ENCODE peak calls at places on chromosome 2, in six cellular contexts. C, G, V, Y, Z and X are unnamed samples.

GRCh38 chr2:207670887-207671286 is 40.6 kb upstream of the CCNYL1 start:
- DNase-seq in V (no peak), G (no peak), Y (no peak), C (no peak), Z (no peak), X (no peak)

GRCh38 chr2:23456881-23457760 is 72.1 kb downstream of the KLHL29 start:
- DNase-seq in V (no peak), C (no peak), G (no peak), Y (no peak), Z (no peak), X (no peak)

GRCh38 chr2:185279999-185280398 is 458.6 kb upstream of the FSIP2 start:
- DNase-seq in C (no peak), V (no peak), G (peak; percentile 16), Z (no peak), Y (no peak), X (no peak)

GRCh38 chr2:33275689-33276444 is 200.6 kb upstream of the RASGRP3 start:
- DNase-seq in G (peak; percentile 78), Z (peak; percentile 83), C (peak; percentile 51), Y (no peak), V (no peak), X (no peak)

GRCh38 chr2:240167588-240167880 is 27.1 kb upstream of the OTOS start:
- DNase-seq in G (no peak), C (no peak), V (no peak), Y (no peak), Z (no peak), X (no peak)

GRCh38 chr2:164478205-164478604 is 143.1 kb downstream of the GRB14 start:
- DNase-seq in G (peak; percentile 84), C (no peak), Y (no peak), Z (no peak), V (no peak), X (no peak)

GRCh38 chr2:39504790-39505335 is 67.8 kb upstream of the MAP4K3 start:
- DNase-seq in G (peak; percentile 92), V (no peak), C (peak; percentile 47), Y (no peak), Z (peak; percentile 19), X (no peak)

GRCh38 chr2:27174638-27175037 is 25.8 kb downstream of the TCF23 start:
- DNase-seq in G (no peak), C (no peak), V (no peak), Z (no peak), Y (no peak), X (no peak)

GRCh38 chr2:118858485-118859156 is 11.2 kb upstream of the EN1 start:
- DNase-seq in V (no peak), G (no peak), Y (no peak), Z (no peak), C (no peak), X (no peak)

GRCh38 chr2:96869281-96869823 is 528 bp downstream of the SEMA4C start:
- DNase-seq in V (peak; percentile 72), Z (peak; percentile 84), C (peak; percentile 90), G (peak; percentile 48), Y (no peak), X (peak; percentile 49)

GRCh38 chr2:235028646-235029045 is 76.8 kb downstream of the SH3BP4 start:
- DNase-seq in V (no peak), C (no peak), G (no peak), Y (no peak), Z (no peak), X (no peak)

GRCh38 chr2:207239222-207239674 is 73.5 kb upstream of the KLF7 start:
- DNase-seq in G (no peak), Y (no peak), C (peak; percentile 65), Z (peak; percentile 60), V (peak; percentile 29), X (no peak)

GRCh38 chr2:206442854-206443734 is at the start of gene ADAM23:
- DNase-seq in G (no peak), Z (peak; percentile 10), Y (no peak), V (no peak), C (no peak), X (peak; percentile 15)

GRCh38 chr2:164560181-164560792 is 61.0 kb downstream of the GRB14 start:
- DNase-seq in Z (no peak), Y (no peak), C (no peak), G (peak; percentile 49), V (no peak), X (peak; percentile 33)

GRCh38 chr2:47190188-47190818 is 35.2 kb upstream of the STPG4 start:
- DNase-seq in Z (no peak), G (no peak), V (no peak), C (no peak), Y (no peak), X (no peak)

GRCh38 chr2:226797289-226797988 is 2.2 kb downstream of the IRS1 start:
- DNase-seq in V (peak; percentile 40), C (peak; percentile 58), G (no peak), Z (peak; percentile 43), Y (no peak), X (no peak)

GRCh38 chr2:226799211-226799975 is at the start of gene IRS1:
- DNase-seq in V (peak; percentile 73), Y (no peak), G (peak; percentile 66), Z (peak; percentile 72), C (peak; percentile 83), X (peak; percentile 78)

GRCh38 chr2:226799976-226800940 is 638 bp upstream of the IRS1 start:
- DNase-seq in G (peak; percentile 98), C (peak; percentile 73), V (peak; percentile 33), Z (peak; percentile 14), Y (no peak), X (no peak)

GRCh38 chr2:226797989-226798421 is 1.6 kb downstream of the IRS1 start:
- DNase-seq in Y (no peak), C (no peak), G (no peak), Z (peak; percentile 26), V (no peak), X (no peak)

DNA sequence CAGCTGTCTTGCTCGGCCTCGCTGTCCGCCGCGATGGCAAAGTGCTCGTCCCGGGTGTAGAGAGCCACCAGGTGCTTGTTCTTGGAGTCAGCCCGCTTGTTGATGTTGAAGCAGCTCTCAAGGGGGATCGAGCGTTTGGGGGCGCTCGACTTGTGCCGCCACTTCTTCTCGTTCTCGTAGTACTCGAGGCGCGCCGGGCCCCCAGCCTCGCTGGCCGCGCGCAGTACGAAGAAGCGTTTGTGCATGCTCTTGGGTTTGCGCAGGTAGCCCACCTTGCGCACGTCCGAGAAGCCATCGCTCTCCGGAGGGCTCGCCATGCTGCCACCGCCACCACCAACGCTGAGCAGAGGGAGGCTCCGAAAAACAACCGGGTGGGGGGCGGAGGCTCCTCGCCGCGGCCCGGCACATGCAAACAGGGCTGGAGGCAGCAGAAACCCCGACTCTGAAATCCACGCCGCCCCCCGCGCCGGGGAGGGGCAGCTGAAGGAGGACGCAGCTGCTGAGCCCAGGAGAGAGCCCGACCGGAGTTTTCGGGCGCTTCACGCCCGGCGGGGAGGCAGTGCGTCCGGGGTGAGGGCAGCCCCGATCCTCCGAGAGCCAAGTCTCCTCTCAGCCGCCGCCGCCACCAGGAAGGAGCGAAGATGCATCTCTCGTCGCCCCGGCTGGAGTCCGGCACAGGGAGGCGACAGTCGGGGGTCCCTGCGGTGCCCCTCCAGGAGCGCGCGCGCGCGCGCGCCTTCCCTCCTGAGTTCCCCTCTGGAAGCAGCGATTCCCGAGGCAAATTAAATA is 1.0 kb downstream of the IRS1 start:
- DNase-seq in V (peak; percentile 67), Y (no peak), C (peak; percentile 66), Z (peak; percentile 42), G (no peak), X (peak; percentile 70)
- TF ChIP-seq POLR2A in V (no peak), Y (no peak), C (no peak), Z (no peak), G (no peak), X (no peak)

GRCh38 chr2:186485576-186485870 is 537 bp upstream of the ZC3H15 start:
- DNase-seq in Z (no peak), G (no peak), Y (no peak), C (no peak), V (no peak), X (no peak)

GRCh38 chr2:186484062-186484735 is 1.9 kb upstream of the ZC3H15 start:
- DNase-seq in Y (no peak), Z (no peak), V (no peak), G (peak; percentile 87), C (no peak), X (no peak)

GRCh38 chr2:186480991-186481390 is 5.1 kb upstream of the ZC3H15 start:
- DNase-seq in V (no peak), Z (no peak), G (no peak), Y (no peak), C (no peak), X (no peak)

GRCh38 chr2:186486651-186487647 is 889 bp downstream of the ZC3H15 start:
- DNase-seq in V (no peak), G (peak; percentile 27), C (no peak), Z (no peak), Y (no peak), X (peak; percentile 83)

GRCh38 chr2:186485871-186486650 is at the start of gene ZC3H15:
- DNase-seq in G (peak; percentile 98), Y (peak; percentile 97), V (peak; percentile 98), Z (peak; percentile 98), C (peak; percentile 95), X (peak; percentile 98)
- TF ChIP-seq POLR2A in G (peak; percentile 94), Y (peak; percentile 97), V (peak; percentile 89), Z (peak; percentile 80), C (peak; percentile 69), X (peak; percentile 98)

GRCh38 chr2:174340400-174341300 is 5.9 kb downstream of the SP9 start:
- DNase-seq in C (no peak), Y (no peak), G (peak; percentile 41), Z (no peak), V (no peak), X (peak; percentile 38)
- TF ChIP-seq POLR2A in C (no peak), Y (no peak), G (no peak), Z (no peak), V (no peak), X (no peak)

GRCh38 chr2:43595603-43596412 is at the start of gene THADA:
- DNase-seq in V (peak; percentile 100), G (peak; percentile 99), Y (peak; percentile 98), C (peak; percentile 100), Z (peak; percentile 100), X (peak; percentile 99)
- TF ChIP-seq POLR2A in V (peak; percentile 95), G (peak; percentile 99), Y (peak; percentile 99), C (peak; percentile 82), Z (peak; percentile 94), X (peak; percentile 100)

GRCh38 chr2:20595439-20596192 is 55.3 kb downstream of the HS1BP3 start:
- DNase-seq in Y (peak; percentile 85), C (peak; percentile 35), V (peak; percentile 42), Z (peak; percentile 46), G (peak; percentile 66), X (no peak)
- TF ChIP-seq POLR2A in Y (peak; percentile 81), C (no peak), V (no peak), Z (no peak), G (no peak), X (no peak)

GRCh38 chr2:231455222-231455621 is 9.1 kb downstream of the NCL start:
- DNase-seq in V (no peak), G (no peak), Y (no peak), C (no peak), Z (no peak), X (no peak)
- TF ChIP-seq POLR2A in V (no peak), G (peak; percentile 53), Y (peak; percentile 60), C (no peak), Z (no peak), X (no peak)